ENCODE peak calls at places on chromosomes 13 and 19, in ten cellular contexts. One of them, this sample, is unnamed.

GRCh38 chr19:34145741-34146202 is 26.5 kb upstream of the LSM14A start:
- DNase-seq in uterus: peak; percentile 29
- DNase-seq in transverse colon: peak; percentile 38
- DNase-seq in breast epithelium: no peak
- DNase-seq in CD8-positive, alpha-beta memory T cell: peak; percentile 67
- DNase-seq in tibial artery: peak; percentile 33
- DNase-seq in osteoblast: no peak
- DNase-seq in RWPE2: no peak
- DNase-seq in brain microvascular endothelial cell: peak; percentile 58
- DNase-seq in colonic mucosa: peak; percentile 45
- DNase-seq in this sample: peak; percentile 39

GRCh38 chr19:11754663-11755062 is 12.1 kb upstream of the ZNF441 start:
- DNase-seq in uterus: no peak
- DNase-seq in transverse colon: no peak
- DNase-seq in breast epithelium: no peak
- DNase-seq in CD8-positive, alpha-beta memory T cell: no peak
- DNase-seq in tibial artery: no peak
- DNase-seq in osteoblast: no peak
- DNase-seq in RWPE2: no peak
- DNase-seq in brain microvascular endothelial cell: no peak
- DNase-seq in colonic mucosa: no peak
- DNase-seq in this sample: no peak

GRCh38 chr19:37989855-37990254 is 82.8 kb downstream of the SIPA1L3 start:
- DNase-seq in uterus: no peak
- DNase-seq in transverse colon: no peak
- DNase-seq in breast epithelium: no peak
- DNase-seq in CD8-positive, alpha-beta memory T cell: no peak
- DNase-seq in tibial artery: no peak
- DNase-seq in osteoblast: no peak
- DNase-seq in RWPE2: no peak
- DNase-seq in brain microvascular endothelial cell: no peak
- DNase-seq in colonic mucosa: no peak
- DNase-seq in this sample: no peak

GRCh38 chr19:10586396-10586795 is 716 bp downstream of the AP1M2 start:
- DNase-seq in uterus: no peak
- DNase-seq in transverse colon: no peak
- DNase-seq in breast epithelium: no peak
- DNase-seq in CD8-positive, alpha-beta memory T cell: no peak
- DNase-seq in tibial artery: no peak
- DNase-seq in osteoblast: no peak
- DNase-seq in RWPE2: no peak
- DNase-seq in brain microvascular endothelial cell: no peak
- DNase-seq in colonic mucosa: no peak
- DNase-seq in this sample: no peak

GRCh38 chr13:98313023-98313937 is 136.2 kb upstream of the RNF113B start:
- DNase-seq in uterus: no peak
- DNase-seq in transverse colon: no peak
- DNase-seq in breast epithelium: no peak
- DNase-seq in CD8-positive, alpha-beta memory T cell: no peak
- DNase-seq in tibial artery: no peak
- DNase-seq in osteoblast: no peak
- DNase-seq in RWPE2: no peak
- DNase-seq in brain microvascular endothelial cell: no peak
- DNase-seq in colonic mucosa: peak; percentile 44
- DNase-seq in this sample: no peak

GRCh38 chr19:43595605-43595998 is 332 bp downstream of the IRGQ start:
- DNase-seq in uterus: no peak
- DNase-seq in transverse colon: peak; percentile 28
- DNase-seq in breast epithelium: no peak
- DNase-seq in CD8-positive, alpha-beta memory T cell: no peak
- DNase-seq in tibial artery: no peak
- DNase-seq in osteoblast: no peak
- DNase-seq in RWPE2: no peak
- DNase-seq in brain microvascular endothelial cell: no peak
- DNase-seq in colonic mucosa: peak; percentile 37
- DNase-seq in this sample: no peak

GRCh38 chr19:35290381-35291135 is 1.4 kb upstream of the MAG start:
- DNase-seq in uterus: no peak
- DNase-seq in transverse colon: no peak
- DNase-seq in breast epithelium: no peak
- DNase-seq in CD8-positive, alpha-beta memory T cell: no peak
- DNase-seq in tibial artery: no peak
- DNase-seq in osteoblast: peak; percentile 80
- DNase-seq in RWPE2: no peak
- DNase-seq in brain microvascular endothelial cell: no peak
- DNase-seq in colonic mucosa: no peak
- DNase-seq in this sample: no peak

GRCh38 chr13:97889803-97890202 is 63.7 kb upstream of the IPO5 start:
- DNase-seq in uterus: no peak
- DNase-seq in transverse colon: no peak
- DNase-seq in breast epithelium: no peak
- DNase-seq in CD8-positive, alpha-beta memory T cell: no peak
- DNase-seq in tibial artery: peak; percentile 56
- DNase-seq in osteoblast: no peak
- DNase-seq in RWPE2: no peak
- DNase-seq in brain microvascular endothelial cell: no peak
- DNase-seq in colonic mucosa: no peak
- DNase-seq in this sample: no peak

GRCh38 chr13:94344126-94344863 is 135.2 kb downstream of the DCT start:
- DNase-seq in uterus: no peak
- DNase-seq in transverse colon: no peak
- DNase-seq in breast epithelium: no peak
- DNase-seq in CD8-positive, alpha-beta memory T cell: no peak
- DNase-seq in tibial artery: no peak
- DNase-seq in osteoblast: peak; percentile 62
- DNase-seq in RWPE2: no peak
- DNase-seq in brain microvascular endothelial cell: peak; percentile 74
- DNase-seq in colonic mucosa: no peak
- DNase-seq in this sample: no peak

GRCh38 chr13:94339116-94339687 is 140.3 kb downstream of the DCT start:
- DNase-seq in uterus: no peak
- DNase-seq in transverse colon: no peak
- DNase-seq in breast epithelium: no peak
- DNase-seq in CD8-positive, alpha-beta memory T cell: no peak
- DNase-seq in tibial artery: no peak
- DNase-seq in osteoblast: no peak
- DNase-seq in RWPE2: no peak
- DNase-seq in brain microvascular endothelial cell: no peak
- DNase-seq in colonic mucosa: no peak
- DNase-seq in this sample: no peak

GRCh38 chr13:94345374-94346195 is 133.9 kb downstream of the DCT start:
- DNase-seq in uterus: no peak
- DNase-seq in transverse colon: no peak
- DNase-seq in breast epithelium: no peak
- DNase-seq in CD8-positive, alpha-beta memory T cell: no peak
- DNase-seq in tibial artery: no peak
- DNase-seq in osteoblast: no peak
- DNase-seq in RWPE2: no peak
- DNase-seq in brain microvascular endothelial cell: no peak
- DNase-seq in colonic mucosa: no peak
- DNase-seq in this sample: no peak

GRCh38 chr13:94343243-94343585 is 136.3 kb downstream of the DCT start:
- DNase-seq in uterus: no peak
- DNase-seq in transverse colon: no peak
- DNase-seq in breast epithelium: no peak
- DNase-seq in CD8-positive, alpha-beta memory T cell: no peak
- DNase-seq in tibial artery: peak; percentile 28
- DNase-seq in osteoblast: peak; percentile 49
- DNase-seq in RWPE2: no peak
- DNase-seq in brain microvascular endothelial cell: peak; percentile 57
- DNase-seq in colonic mucosa: no peak
- DNase-seq in this sample: no peak

DNA sequence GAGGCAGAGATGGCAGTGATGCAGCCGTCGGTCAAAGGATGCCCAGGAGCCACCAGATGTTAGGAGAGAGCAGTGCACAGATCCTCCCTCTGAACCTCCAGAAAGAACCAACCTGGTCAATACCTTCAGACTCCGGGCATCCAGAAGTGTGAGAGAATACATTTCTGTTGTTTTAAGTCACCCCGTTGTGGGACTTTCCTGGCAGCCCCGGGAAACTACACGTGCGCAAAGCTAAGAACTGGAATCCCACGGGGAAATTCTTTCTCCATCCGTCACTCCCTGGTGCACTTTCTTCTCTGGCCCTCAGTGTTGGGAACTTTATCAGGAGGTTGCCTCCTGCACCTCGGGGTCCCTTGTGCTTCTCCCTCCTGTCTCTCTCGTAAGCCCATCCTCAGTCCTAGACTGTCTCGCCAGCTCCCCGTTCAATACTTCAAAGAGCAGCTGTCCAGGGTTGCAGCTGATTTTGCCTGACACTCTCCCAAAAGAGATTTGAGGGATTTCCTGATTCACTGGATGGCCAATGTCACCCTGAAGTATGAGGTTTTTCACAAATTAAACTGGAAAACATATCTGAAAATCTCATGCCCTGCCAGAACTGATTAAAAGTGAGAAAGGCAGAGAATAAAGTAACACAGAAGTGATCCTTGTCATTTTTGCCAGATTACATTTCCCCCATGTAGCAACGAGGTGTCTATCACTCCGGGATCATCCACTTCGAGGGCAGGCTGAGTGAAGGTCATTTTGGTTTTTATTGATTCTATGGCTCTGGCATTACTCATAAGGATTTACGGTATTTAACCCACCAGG is 136.8 kb downstream of the DCT start:
- DNase-seq in uterus: no peak
- DNase-seq in transverse colon: no peak
- DNase-seq in breast epithelium: no peak
- DNase-seq in CD8-positive, alpha-beta memory T cell: no peak
- DNase-seq in tibial artery: no peak
- DNase-seq in osteoblast: peak; percentile 49
- DNase-seq in RWPE2: no peak
- DNase-seq in brain microvascular endothelial cell: peak; percentile 49
- DNase-seq in colonic mucosa: no peak
- DNase-seq in this sample: no peak
- H3K4me3 ChIP-seq in uterus: no peak overlapping the region
- H3K4me3 ChIP-seq in transverse colon: no peak overlapping the region
- H3K4me3 ChIP-seq in breast epithelium: no peak overlapping the region
- H3K4me3 ChIP-seq in CD8-positive, alpha-beta memory T cell: no peak overlapping the region
- H3K4me3 ChIP-seq in tibial artery: peak overlapping the region; percentile 24
- H3K4me3 ChIP-seq in osteoblast: no peak overlapping the region
- H3K4me3 ChIP-seq in RWPE2: no peak overlapping the region
- H3K4me3 ChIP-seq in brain microvascular endothelial cell: no peak overlapping the region
- H3K4me3 ChIP-seq in colonic mucosa: no peak overlapping the region
- H3K4me3 ChIP-seq in this sample: no peak overlapping the region

DNA sequence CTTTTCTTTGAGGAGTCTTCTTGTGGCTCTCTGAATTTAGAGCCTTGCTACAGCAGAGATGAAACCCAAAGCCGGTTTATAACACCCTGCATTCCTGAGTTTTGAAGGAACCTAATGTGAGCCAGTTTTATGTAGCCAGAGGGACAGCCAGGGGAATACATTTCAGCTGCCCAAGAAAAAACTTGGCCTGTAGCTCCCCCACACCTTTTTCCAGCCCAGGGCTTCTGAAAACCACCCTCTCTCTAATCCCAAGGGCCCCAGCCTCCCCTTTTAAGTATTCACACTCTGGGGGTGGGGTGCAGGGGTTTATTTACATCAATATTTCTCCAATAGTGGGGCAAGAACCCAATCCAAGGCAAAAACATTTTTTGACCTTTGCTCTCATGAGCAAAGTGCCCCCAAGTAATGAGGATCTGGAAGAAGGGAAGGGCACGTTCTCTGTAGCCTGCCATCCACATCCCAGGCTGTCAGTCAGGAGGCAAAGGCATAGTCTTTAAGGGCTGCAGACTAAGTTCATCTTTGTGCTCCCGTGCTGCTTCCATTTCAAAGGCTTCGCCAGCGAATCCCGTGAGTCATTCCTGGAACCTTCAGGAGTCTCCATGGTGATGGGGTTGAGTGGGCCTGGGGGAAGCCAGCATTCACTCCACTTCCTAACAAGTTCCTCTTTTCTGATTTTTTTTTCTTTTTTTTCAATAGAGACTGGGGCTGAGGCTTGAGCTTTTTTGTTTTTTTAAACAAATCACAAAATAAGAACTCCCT is 33.2 kb upstream of the MEDAG start:
- DNase-seq in uterus: peak; percentile 83
- DNase-seq in transverse colon: no peak
- DNase-seq in breast epithelium: no peak
- DNase-seq in CD8-positive, alpha-beta memory T cell: no peak
- DNase-seq in tibial artery: peak; percentile 88
- DNase-seq in osteoblast: peak; percentile 91
- DNase-seq in RWPE2: no peak
- DNase-seq in brain microvascular endothelial cell: peak; percentile 87
- DNase-seq in colonic mucosa: no peak
- DNase-seq in this sample: peak; percentile 73
- H3K27ac ChIP-seq in uterus: peak overlapping the region; percentile 91
- H3K27ac ChIP-seq in transverse colon: peak overlapping the region; percentile 81
- H3K27ac ChIP-seq in breast epithelium: peak overlapping the region; percentile 74
- H3K27ac ChIP-seq in CD8-positive, alpha-beta memory T cell: no peak overlapping the region
- H3K27ac ChIP-seq in tibial artery: peak overlapping the region; percentile 93
- H3K27ac ChIP-seq in osteoblast: peak overlapping the region; percentile 99
- H3K27ac ChIP-seq in RWPE2: no peak overlapping the region
- H3K27ac ChIP-seq in brain microvascular endothelial cell: peak overlapping the region; percentile 88
- H3K27ac ChIP-seq in colonic mucosa: no peak overlapping the region
- H3K27ac ChIP-seq in this sample: peak overlapping the region; percentile 66

GRCh38 chr19:4059493-4059880 is 7.2 kb downstream of the ZBTB7A start:
- DNase-seq in uterus: no peak
- DNase-seq in transverse colon: peak; percentile 85
- DNase-seq in breast epithelium: no peak
- DNase-seq in CD8-positive, alpha-beta memory T cell: no peak
- DNase-seq in tibial artery: no peak
- DNase-seq in osteoblast: peak; percentile 88
- DNase-seq in RWPE2: no peak
- DNase-seq in brain microvascular endothelial cell: no peak
- DNase-seq in colonic mucosa: peak; percentile 86
- DNase-seq in this sample: no peak

GRCh38 chr19:4061178-4061682 is 5.5 kb downstream of the ZBTB7A start:
- DNase-seq in uterus: peak; percentile 85
- DNase-seq in transverse colon: peak; percentile 95
- DNase-seq in breast epithelium: peak; percentile 88
- DNase-seq in CD8-positive, alpha-beta memory T cell: peak; percentile 68
- DNase-seq in tibial artery: peak; percentile 89
- DNase-seq in osteoblast: peak; percentile 97
- DNase-seq in RWPE2: peak; percentile 81
- DNase-seq in brain microvascular endothelial cell: no peak
- DNase-seq in colonic mucosa: peak; percentile 97
- DNase-seq in this sample: peak; percentile 44

GRCh38 chr19:4061683-4062575 is 4.8 kb downstream of the ZBTB7A start:
- DNase-seq in uterus: no peak
- DNase-seq in transverse colon: peak; percentile 90
- DNase-seq in breast epithelium: peak; percentile 76
- DNase-seq in CD8-positive, alpha-beta memory T cell: no peak
- DNase-seq in tibial artery: no peak
- DNase-seq in osteoblast: no peak
- DNase-seq in RWPE2: peak; percentile 73
- DNase-seq in brain microvascular endothelial cell: no peak
- DNase-seq in colonic mucosa: peak; percentile 94
- DNase-seq in this sample: no peak

GRCh38 chr19:4059931-4060620 is 6.6 kb downstream of the ZBTB7A start:
- DNase-seq in uterus: peak; percentile 87
- DNase-seq in transverse colon: peak; percentile 90
- DNase-seq in breast epithelium: no peak
- DNase-seq in CD8-positive, alpha-beta memory T cell: peak; percentile 89
- DNase-seq in tibial artery: peak; percentile 61
- DNase-seq in osteoblast: peak; percentile 96
- DNase-seq in RWPE2: peak; percentile 83
- DNase-seq in brain microvascular endothelial cell: no peak
- DNase-seq in colonic mucosa: peak; percentile 90
- DNase-seq in this sample: peak; percentile 44

GRCh38 chr19:4060621-4061177 is 6.0 kb downstream of the ZBTB7A start:
- DNase-seq in uterus: no peak
- DNase-seq in transverse colon: peak; percentile 59
- DNase-seq in breast epithelium: no peak
- DNase-seq in CD8-positive, alpha-beta memory T cell: no peak
- DNase-seq in tibial artery: no peak
- DNase-seq in osteoblast: peak; percentile 87
- DNase-seq in RWPE2: no peak
- DNase-seq in brain microvascular endothelial cell: no peak
- DNase-seq in colonic mucosa: peak; percentile 58
- DNase-seq in this sample: no peak
- H3K4me3 ChIP-seq in uterus: peak overlapping the region; percentile 34
- H3K4me3 ChIP-seq in transverse colon: peak overlapping the region; percentile 100
- H3K4me3 ChIP-seq in breast epithelium: peak overlapping the region; percentile 98
- H3K4me3 ChIP-seq in CD8-positive, alpha-beta memory T cell: peak overlapping the region; percentile 37
- H3K4me3 ChIP-seq in tibial artery: peak overlapping the region; percentile 46
- H3K4me3 ChIP-seq in osteoblast: peak overlapping the region; percentile 51
- H3K4me3 ChIP-seq in RWPE2: peak overlapping the region; percentile 32
- H3K4me3 ChIP-seq in brain microvascular endothelial cell: no peak overlapping the region
- H3K4me3 ChIP-seq in colonic mucosa: peak overlapping the region; percentile 72
- H3K4me3 ChIP-seq in this sample: no peak overlapping the region

GRCh38 chr13:75705395-75705794 is 69.3 kb downstream of the LMO7 start:
- DNase-seq in uterus: no peak
- DNase-seq in transverse colon: no peak
- DNase-seq in breast epithelium: no peak
- DNase-seq in CD8-positive, alpha-beta memory T cell: no peak
- DNase-seq in tibial artery: no peak
- DNase-seq in osteoblast: peak; percentile 73
- DNase-seq in RWPE2: no peak
- DNase-seq in brain microvascular endothelial cell: no peak
- DNase-seq in colonic mucosa: no peak
- DNase-seq in this sample: no peak
- H3K27ac ChIP-seq in uterus: no peak overlapping the region
- H3K27ac ChIP-seq in transverse colon: peak overlapping the region; percentile 63
- H3K27ac ChIP-seq in breast epithelium: no peak overlapping the region
- H3K27ac ChIP-seq in CD8-positive, alpha-beta memory T cell: no peak overlapping the region
- H3K27ac ChIP-seq in tibial artery: peak overlapping the region; percentile 25
- H3K27ac ChIP-seq in osteoblast: peak overlapping the region; percentile 95
- H3K27ac ChIP-seq in RWPE2: peak overlapping the region; percentile 88
- H3K27ac ChIP-seq in brain microvascular endothelial cell: peak overlapping the region; percentile 68
- H3K27ac ChIP-seq in colonic mucosa: peak overlapping the region; percentile 56
- H3K27ac ChIP-seq in this sample: peak overlapping the region; percentile 87